ENCODE peak calls at places on chromosome 14, in four cellular contexts. K is SK-N-SH, W is PC-3, N is neural progenitor cell. I is an unnamed sample.
A peak's percentile ranks its signal among the peaks of the same experiment; 100 is the strongest.

GRCh38 chr14:60278350-60278749 is 29.3 kb downstream of the PPM1A start:
- DNase-seq in K (no peak), W (no peak), N (peak; percentile 21), I (no peak)

GRCh38 chr14:59484611-59485174 is 376 bp downstream of the JKAMP start:
- DNase-seq in K (no peak), W (peak; percentile 61), N (no peak), I (no peak)

GRCh38 chr14:26138764-26139445 is 458.9 kb downstream of the NOVA1 start:
- DNase-seq in K (no peak), W (peak; percentile 26), N (peak; percentile 56), I (no peak)

GRCh38 chr14:56891226-56891625 is 80.9 kb upstream of the OTX2 start:
- DNase-seq in K (no peak), W (no peak), N (peak; percentile 32), I (no peak)

GRCh38 chr14:22811752-22812151 is 3.5 kb downstream of the SLC7A7 start:
- DNase-seq in K (no peak), W (no peak), N (no peak), I (peak; percentile 69)

GRCh38 chr14:30088620-30089019 is 161.0 kb upstream of the PRKD1 start:
- DNase-seq in K (no peak), W (no peak), N (no peak), I (no peak)

GRCh38 chr14:95174184-95174804 is 17.0 kb upstream of the DICER1 start:
- DNase-seq in K (no peak), W (peak; percentile 7), N (no peak), I (no peak)

GRCh38 chr14:102594514-102595175 is 2.2 kb downstream of the RCOR1 start:
- DNase-seq in K (peak; percentile 75), W (peak; percentile 79), N (peak; percentile 65), I (peak; percentile 90)

GRCh38 chr14:34355584-34356266 is 106.3 kb downstream of the SPTSSA start:
- DNase-seq in K (peak; percentile 26), W (peak; percentile 82), N (no peak), I (no peak)

GRCh38 chr14:36271939-36272907 is 48.2 kb downstream of the MBIP start:
- DNase-seq in K (peak; percentile 7), W (no peak), N (no peak), I (no peak)

GRCh38 chr14:30443368-30444007 is 115.5 kb upstream of the G2E3 start:
- DNase-seq in K (peak; percentile 11), W (peak; percentile 73), N (peak; percentile 69), I (peak; percentile 4)

GRCh38 chr14:95507174-95507573 is 9.3 kb downstream of the SYNE3 start:
- DNase-seq in K (no peak), W (peak; percentile 98), N (no peak), I (no peak)

GRCh38 chr14:88630565-88630964 is 67.7 kb downstream of the ZC3H14 start:
- DNase-seq in K (no peak), W (no peak), N (no peak), I (no peak)

GRCh38 chr14:65167072-65167645 is 64.8 kb upstream of the MAX start:
- DNase-seq in K (no peak), W (no peak), N (no peak), I (peak; percentile 48)

GRCh38 chr14:68214431-68214830 is 394.9 kb downstream of the RAD51B start:
- DNase-seq in K (no peak), W (no peak), N (no peak), I (no peak)

GRCh38 chr14:38297681-38298080 is 41.8 kb upstream of the CLEC14A start:
- DNase-seq in K (no peak), W (peak; percentile 17), N (no peak), I (no peak)

GRCh38 chr14:59249029-59249428 is 60.6 kb downstream of the DAAM1 start:
- DNase-seq in K (no peak), W (no peak), N (peak; percentile 7), I (no peak)

GRCh38 chr14:102209224-102209966 is 69.7 kb downstream of the WDR20 start:
- DNase-seq in K (peak; percentile 67), W (peak; percentile 21), N (peak; percentile 32), I (no peak)

GRCh38 chr14:75711134-75711795 is 50.2 kb downstream of the TTLL5 start:
- DNase-seq in K (peak; percentile 34), W (peak; percentile 74), N (peak; percentile 59), I (peak; percentile 32)

GRCh38 chr14:31510855-31511254 is 23.0 kb upstream of the GPR33 start:
- DNase-seq in K (no peak), W (no peak), N (no peak), I (no peak)

GRCh38 chr14:54681819-54682261 is 114.9 kb downstream of the SAMD4A start:
- DNase-seq in K (peak; percentile 55), W (no peak), N (no peak), I (no peak)

GRCh38 chr14:23060536-23061260 is 3.4 kb upstream of the CDH24 start:
- DNase-seq in K (no peak), W (no peak), N (no peak), I (no peak)

DNA sequence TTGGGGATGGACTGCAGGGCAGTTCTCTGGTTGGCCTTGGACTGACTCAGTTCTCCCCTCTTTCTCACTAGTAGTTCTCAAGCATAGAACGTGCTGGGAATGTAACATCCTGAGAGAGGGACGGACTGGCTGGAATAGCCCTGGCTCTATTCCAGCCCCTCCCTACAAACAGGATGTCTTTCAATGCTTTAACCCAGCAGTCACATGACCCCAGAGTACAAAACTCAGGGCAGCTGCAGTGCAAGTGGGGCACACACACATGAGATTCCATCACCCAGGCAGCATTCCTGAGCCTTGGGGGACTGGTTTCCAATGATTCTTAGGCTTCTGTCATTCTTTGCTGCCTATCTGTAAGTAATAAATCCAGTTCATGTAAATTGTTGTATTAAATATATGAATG is 1.6 kb upstream of the ACOT6 start:
- DNase-seq in K (no peak), W (peak; percentile 29), N (peak; percentile 28), I (no peak)
- TF ChIP-seq EZH2phosphoT487 in K (no peak), W (no peak), N (no peak), I (no peak)

GRCh38 chr14:97824218-97824617 is 1027.0 kb downstream of the VRK1 start:
- DNase-seq in K (no peak), W (no peak), N (no peak), I (peak; percentile 30)
- H3K4me3 ChIP-seq in K (no peak overlapping the region), W (no peak overlapping the region), N (no peak overlapping the region), I (no peak overlapping the region)

GRCh38 chr14:105853089-105853906 is 326.9 kb downstream of the TMEM121 start:
- DNase-seq in K (peak; percentile 87), W (no peak), N (no peak), I (peak; percentile 67)
- TF ChIP-seq EZH2phosphoT487 in K (no peak), W (no peak), N (no peak), I (no peak)

DNA sequence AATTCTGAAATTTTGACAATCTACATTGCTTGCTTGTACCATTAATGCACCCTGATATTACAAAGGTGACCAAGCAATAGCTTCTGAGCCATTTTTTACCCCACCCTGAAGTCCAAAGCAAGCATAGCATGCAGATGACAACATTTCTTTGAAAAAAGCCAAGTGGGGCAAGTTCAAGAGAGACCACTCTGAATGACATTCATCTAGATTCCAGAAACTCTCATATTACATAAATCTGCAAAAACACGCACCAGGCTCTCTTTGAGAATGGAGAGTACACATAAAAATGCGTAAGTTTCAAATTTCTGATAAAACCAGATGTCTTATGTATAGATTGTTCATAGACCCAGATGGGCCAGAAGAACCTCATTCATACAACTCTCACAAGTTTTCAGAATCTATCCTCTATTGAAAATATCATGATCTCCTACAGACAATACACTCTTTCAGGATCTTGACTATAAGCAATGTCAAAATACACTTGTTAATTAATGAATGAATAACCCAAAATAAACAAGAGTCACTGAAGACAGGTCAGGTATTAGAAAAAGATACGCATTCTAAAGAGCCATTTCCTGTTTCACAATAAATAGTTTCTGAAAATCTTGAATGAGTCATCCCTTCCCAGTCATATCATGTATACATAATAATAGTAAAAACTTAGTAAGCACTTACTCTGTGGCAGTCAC is 72.2 kb downstream of the PPP2R5E start:
- DNase-seq in K (no peak), W (peak; percentile 96), N (no peak), I (no peak)
- H3K4me3 ChIP-seq in K (no peak overlapping the region), W (peak overlapping the region; percentile 25), N (no peak overlapping the region), I (no peak overlapping the region)